ENCODE peak calls at places on chromosomes 5 and 9, in ten cellular contexts. P is body of pancreas, B is right lobe of liver, D is adrenal gland, N is A549, H is uterus, C is lower leg skin, X is ovary, Y is IMR-90, R is heart left ventricle. T is an unnamed sample.

GRCh38 chr5:128825826-128826225 is 139.5 kb upstream of the SLC27A6 start:
- DNase-seq in P (no peak), B (no peak), X (no peak), N (no peak), H (no peak), Y (peak; percentile 17), D (no peak), C (no peak), R (no peak), T (no peak)

GRCh38 chr9:33234511-33235467 is 5.2 kb upstream of the SPINK4 start:
- DNase-seq in P (no peak), Y (peak; percentile 85), D (no peak), C (no peak), H (no peak), X (no peak), N (peak; percentile 79), B (no peak), R (no peak), T (no peak)

GRCh38 chr9:122354536-122355199 is 16.2 kb upstream of the PTGS1 start:
- DNase-seq in Y (no peak), X (no peak), P (no peak), H (no peak), B (no peak), D (no peak), C (no peak), R (no peak), N (no peak), T (no peak)

GRCh38 chr5:90347462-90347861 is 62.1 kb downstream of the CETN3 start:
- DNase-seq in Y (no peak), X (no peak), H (no peak), D (no peak), P (no peak), B (no peak), C (no peak), R (no peak), N (no peak), T (no peak)

GRCh38 chr5:11564716-11565115 is 339.5 kb downstream of the CTNND2 start:
- DNase-seq in N (no peak), P (no peak), X (no peak), R (no peak), D (no peak), B (no peak), C (no peak), Y (no peak), H (no peak), T (no peak)

GRCh38 chr5:123156577-123157296 is 67.7 kb downstream of the PRDM6 start:
- DNase-seq in B (no peak), R (no peak), N (no peak), Y (peak; percentile 90), C (no peak), P (no peak), X (peak; percentile 21), D (no peak), H (peak; percentile 22), T (no peak)

GRCh38 chr5:78377056-78377717 is 16.8 kb downstream of the SCAMP1 start:
- DNase-seq in Y (peak; percentile 35), D (peak; percentile 58), H (no peak), R (no peak), X (no peak), P (peak; percentile 55), C (no peak), N (no peak), B (no peak), T (no peak)

GRCh38 chr5:74538206-74538661 is 102.3 kb downstream of the ENC1 start:
- DNase-seq in N (peak; percentile 48), X (peak; percentile 27), B (peak; percentile 91), H (peak; percentile 70), Y (peak; percentile 89), P (peak; percentile 48), C (no peak), R (peak; percentile 78), D (peak; percentile 87), T (no peak)

GRCh38 chr9:34809504-34810186 is 99.7 kb upstream of the CCL21 start:
- DNase-seq in B (peak; percentile 59), R (peak; percentile 58), N (peak; percentile 8), X (no peak), P (peak; percentile 58), C (no peak), Y (peak; percentile 0), D (no peak), H (no peak), T (peak; percentile 7)

DNA sequence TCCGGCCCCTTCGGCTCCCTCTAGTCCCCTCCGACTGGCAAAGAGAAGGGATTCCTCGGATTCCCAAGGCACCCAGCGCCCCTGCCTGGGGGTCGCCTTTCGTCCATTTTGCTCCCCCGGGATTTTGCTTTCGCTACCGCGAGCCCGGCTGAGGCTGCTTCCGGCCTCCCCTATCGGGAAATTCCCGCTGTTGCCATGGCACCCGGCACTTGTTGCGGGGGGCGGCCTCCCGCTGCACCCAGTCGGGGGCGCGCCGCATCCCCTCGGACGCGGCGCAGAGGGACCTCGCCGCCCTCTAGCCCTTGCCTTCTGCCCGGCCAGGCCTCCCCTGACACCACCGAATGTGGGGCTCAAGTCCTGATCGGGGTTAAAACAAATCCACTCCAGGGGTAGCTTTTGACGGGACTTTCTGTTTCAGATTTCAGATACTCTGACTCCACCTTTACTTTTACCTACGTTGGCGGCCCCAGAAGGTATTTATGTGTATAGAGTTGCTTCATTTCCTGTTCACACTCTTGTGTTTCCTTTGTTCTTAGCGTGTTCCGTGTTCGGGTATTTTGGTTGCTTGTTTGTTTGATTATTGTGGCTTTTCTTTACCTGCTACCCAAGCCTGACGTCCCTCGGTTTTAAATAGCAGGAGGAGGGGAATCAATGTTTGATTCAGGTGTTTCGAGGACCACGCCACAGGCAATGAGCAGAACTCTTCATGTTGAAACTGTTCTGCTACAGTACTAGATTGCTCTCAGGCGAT is 1.4 kb downstream of the PARP8 start:
- DNase-seq in X (peak; percentile 73), D (peak; percentile 66), H (peak; percentile 40), N (no peak), P (peak; percentile 78), Y (peak; percentile 52), B (peak; percentile 83), R (peak; percentile 86), C (peak; percentile 90), T (peak; percentile 49)
- TF ChIP-seq POLR2A in X (no peak), D (peak; percentile 16), H (no peak), N (no peak), P (peak; percentile 69), Y (peak; percentile 51), B (peak; percentile 38), R (no peak), C (no peak), T (no peak)

GRCh38 chr5:10562202-10563131 is 1.4 kb upstream of the ANKRD33B start:
- DNase-seq in D (no peak), R (no peak), H (no peak), P (no peak), B (no peak), N (no peak), Y (peak; percentile 33), C (peak; percentile 85), X (no peak), T (no peak)
- TF ChIP-seq POLR2A in D (no peak), R (no peak), H (no peak), P (no peak), B (no peak), N (no peak), Y (no peak), C (no peak), X (no peak), T (no peak)

GRCh38 chr9:134363450-134363849 is 37.2 kb downstream of the RXRA start:
- DNase-seq in D (no peak), H (no peak), C (no peak), X (no peak), P (no peak), R (no peak), N (no peak), B (no peak), Y (no peak), T (no peak)
- TF ChIP-seq POLR2A in D (no peak), H (no peak), C (no peak), X (no peak), P (no peak), R (no peak), N (no peak), B (no peak), Y (no peak), T (no peak)

GRCh38 chr5:96957125-96958041 is 21.5 kb downstream of the LNPEP start:
- DNase-seq in H (no peak), R (no peak), N (no peak), D (no peak), Y (no peak), C (no peak), P (no peak), B (no peak), X (no peak), T (no peak)
- TF ChIP-seq POLR2A in H (no peak), R (no peak), N (no peak), D (no peak), Y (no peak), C (no peak), P (no peak), B (no peak), X (no peak), T (no peak)

DNA sequence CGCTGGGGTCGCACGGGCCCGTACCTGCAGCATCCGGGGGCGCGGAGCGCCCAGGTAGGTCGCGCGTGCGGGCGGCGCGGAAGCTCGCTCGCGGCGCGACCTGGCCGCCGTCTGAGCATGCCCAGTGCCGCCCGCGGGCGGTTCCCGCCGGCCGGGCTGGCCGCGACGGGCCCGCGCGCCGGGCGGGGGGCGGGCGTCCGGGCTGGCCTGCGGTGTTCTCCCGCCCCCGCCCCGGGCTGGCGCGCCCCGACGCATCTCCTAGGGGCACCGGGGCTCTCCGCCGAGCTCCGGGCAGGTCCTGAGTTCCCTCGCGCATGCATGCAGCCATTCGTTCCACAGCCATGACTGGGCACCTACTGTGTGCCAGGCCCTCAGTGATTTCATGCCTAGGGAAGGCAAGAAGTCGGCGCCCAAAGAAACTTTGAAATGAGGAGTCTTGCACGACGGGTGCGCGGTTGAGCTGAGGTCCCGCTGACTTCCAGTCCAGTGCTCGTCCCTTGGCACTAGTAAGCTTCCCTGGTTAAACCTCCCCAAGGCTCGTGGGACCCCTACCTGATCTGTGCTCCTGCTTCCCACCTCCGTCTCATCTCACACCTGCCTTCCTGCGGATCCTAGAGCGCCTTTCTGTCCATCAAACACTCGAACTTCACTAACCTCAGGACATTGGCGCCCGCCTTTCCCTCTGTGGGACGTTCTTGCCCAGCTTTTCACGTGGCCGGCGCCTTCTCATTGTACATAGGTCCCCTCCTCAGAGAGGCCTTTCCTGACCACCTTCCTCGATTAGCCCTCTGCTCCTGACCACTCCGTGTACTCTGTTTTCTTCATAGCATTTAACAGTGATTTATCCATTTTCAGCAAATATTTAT is at the start of gene PTPN3:
- DNase-seq in N (peak; percentile 22), X (no peak), R (no peak), B (no peak), C (no peak), H (no peak), Y (no peak), D (no peak), P (peak; percentile 67), T (no peak)
- TF ChIP-seq POLR2A in N (peak; percentile 53), X (no peak), R (no peak), B (peak; percentile 41), C (no peak), H (no peak), Y (no peak), D (no peak), P (no peak), T (no peak)

GRCh38 chr5:72618699-72619098 is 111.5 kb upstream of the ZNF366 start:
- DNase-seq in X (no peak), N (no peak), P (no peak), H (no peak), R (no peak), C (no peak), Y (peak; percentile 47), B (no peak), D (no peak), T (no peak)
- TF ChIP-seq POLR2A in X (no peak), N (no peak), P (no peak), H (no peak), R (no peak), C (no peak), Y (no peak), B (no peak), D (no peak), T (no peak)

T was measured in erythroblast.